ENCODE peak calls at places on chromosomes 16 and 17, in nine cellular contexts. One of them, this sample, is unnamed.

GRCh38 chr17:81106716-81107115 is 58.6 kb upstream of the PVALEF start:
- DNase-seq in T-cell: no peak
- DNase-seq in ELF-1: no peak
- DNase-seq in mesothelial cell of epicardium: no peak
- DNase-seq in nucleus accumbens: no peak
- DNase-seq in heart right ventricle: no peak
- DNase-seq in NCI-H146: no peak
- DNase-seq in fibroblast of pulmonary artery: no peak
- DNase-seq in NCI-H510A: no peak
- DNase-seq in this sample: no peak

GRCh38 chr17:50338645-50339044 is 7.3 kb upstream of the XYLT2 start:
- DNase-seq in T-cell: no peak
- DNase-seq in ELF-1: no peak
- DNase-seq in mesothelial cell of epicardium: no peak
- DNase-seq in nucleus accumbens: no peak
- DNase-seq in heart right ventricle: no peak
- DNase-seq in NCI-H146: no peak
- DNase-seq in fibroblast of pulmonary artery: no peak
- DNase-seq in NCI-H510A: no peak
- DNase-seq in this sample: no peak

GRCh38 chr17:73250851-73251640 is 10.6 kb downstream of the CPSF4L start:
- DNase-seq in T-cell: no peak
- DNase-seq in ELF-1: no peak
- DNase-seq in mesothelial cell of epicardium: no peak
- DNase-seq in nucleus accumbens: no peak
- DNase-seq in heart right ventricle: no peak
- DNase-seq in NCI-H146: no peak
- DNase-seq in fibroblast of pulmonary artery: no peak
- DNase-seq in NCI-H510A: no peak
- DNase-seq in this sample: no peak

GRCh38 chr17:4008496-4009163 is 44.4 kb upstream of the ATP2A3 start:
- DNase-seq in T-cell: no peak
- DNase-seq in ELF-1: no peak
- DNase-seq in mesothelial cell of epicardium: no peak
- DNase-seq in nucleus accumbens: no peak
- DNase-seq in heart right ventricle: no peak
- DNase-seq in NCI-H146: no peak
- DNase-seq in fibroblast of pulmonary artery: no peak
- DNase-seq in NCI-H510A: no peak
- DNase-seq in this sample: no peak

GRCh38 chr17:73105448-73105847 is 13.0 kb upstream of the SLC39A11 start:
- DNase-seq in T-cell: no peak
- DNase-seq in ELF-1: no peak
- DNase-seq in mesothelial cell of epicardium: no peak
- DNase-seq in nucleus accumbens: no peak
- DNase-seq in heart right ventricle: no peak
- DNase-seq in NCI-H146: no peak
- DNase-seq in fibroblast of pulmonary artery: no peak
- DNase-seq in NCI-H510A: no peak
- DNase-seq in this sample: no peak

GRCh38 chr16:12531937-12532336 is 271.8 kb downstream of the CPPED1 start:
- DNase-seq in T-cell: no peak
- DNase-seq in ELF-1: no peak
- DNase-seq in mesothelial cell of epicardium: no peak
- DNase-seq in nucleus accumbens: no peak
- DNase-seq in heart right ventricle: no peak
- DNase-seq in NCI-H146: no peak
- DNase-seq in fibroblast of pulmonary artery: no peak
- DNase-seq in NCI-H510A: no peak
- DNase-seq in this sample: no peak

GRCh38 chr17:78095035-78095434 is 33.5 kb downstream of the TMC6 start:
- DNase-seq in T-cell: no peak
- DNase-seq in ELF-1: no peak
- DNase-seq in mesothelial cell of epicardium: no peak
- DNase-seq in nucleus accumbens: no peak
- DNase-seq in heart right ventricle: no peak
- DNase-seq in NCI-H146: no peak
- DNase-seq in fibroblast of pulmonary artery: no peak
- DNase-seq in NCI-H510A: no peak
- DNase-seq in this sample: no peak

GRCh38 chr16:55701442-55702319 is 45.9 kb downstream of the SLC6A2 start:
- DNase-seq in T-cell: no peak
- DNase-seq in ELF-1: peak; percentile 70
- DNase-seq in mesothelial cell of epicardium: peak; percentile 43
- DNase-seq in nucleus accumbens: peak; percentile 14
- DNase-seq in heart right ventricle: peak; percentile 61
- DNase-seq in NCI-H146: peak; percentile 27
- DNase-seq in fibroblast of pulmonary artery: peak; percentile 59
- DNase-seq in NCI-H510A: no peak
- DNase-seq in this sample: peak; percentile 71

GRCh38 chr17:69860142-69860680 is 214.8 kb upstream of the KCNJ16 start:
- DNase-seq in T-cell: no peak
- DNase-seq in ELF-1: no peak
- DNase-seq in mesothelial cell of epicardium: no peak
- DNase-seq in nucleus accumbens: no peak
- DNase-seq in heart right ventricle: no peak
- DNase-seq in NCI-H146: no peak
- DNase-seq in fibroblast of pulmonary artery: no peak
- DNase-seq in NCI-H510A: no peak
- DNase-seq in this sample: no peak

GRCh38 chr16:1363501-1364041 is 11.8 kb downstream of the GNPTG start:
- DNase-seq in T-cell: peak; percentile 54
- DNase-seq in ELF-1: peak; percentile 87
- DNase-seq in mesothelial cell of epicardium: no peak
- DNase-seq in nucleus accumbens: no peak
- DNase-seq in heart right ventricle: peak; percentile 58
- DNase-seq in NCI-H146: peak; percentile 57
- DNase-seq in fibroblast of pulmonary artery: peak; percentile 40
- DNase-seq in NCI-H510A: no peak
- DNase-seq in this sample: peak; percentile 76

GRCh38 chr16:11136600-11136999 is 119.4 kb downstream of the SOCS1 start:
- DNase-seq in T-cell: no peak
- DNase-seq in ELF-1: no peak
- DNase-seq in mesothelial cell of epicardium: no peak
- DNase-seq in nucleus accumbens: no peak
- DNase-seq in heart right ventricle: peak; percentile 72
- DNase-seq in NCI-H146: peak; percentile 88
- DNase-seq in fibroblast of pulmonary artery: peak; percentile 43
- DNase-seq in NCI-H510A: peak; percentile 31
- DNase-seq in this sample: no peak

GRCh38 chr16:25176136-25176535 is 40.6 kb upstream of the AQP8 start:
- DNase-seq in T-cell: no peak
- DNase-seq in ELF-1: no peak
- DNase-seq in mesothelial cell of epicardium: no peak
- DNase-seq in nucleus accumbens: no peak
- DNase-seq in heart right ventricle: no peak
- DNase-seq in NCI-H146: no peak
- DNase-seq in fibroblast of pulmonary artery: no peak
- DNase-seq in NCI-H510A: no peak
- DNase-seq in this sample: no peak

This sample was measured in K562.